ENCODE peak calls at places on chromosomes 4 and X, in six cellular contexts. B, N, R, J, D and S are unnamed samples.

GRCh38 chr4:162075691-162076090 is 88.1 kb downstream of the FSTL5 start:
- ATAC-seq in J (no peak), R (no peak), D (no peak), N (no peak), B (no peak), S (no peak)

GRCh38 chr4:24248674-24249644 is 335.4 kb downstream of the DHX15 start:
- ATAC-seq in B (no peak), D (no peak), J (no peak), R (no peak), N (no peak), S (peak)

GRCh38 chr4:107823870-107824366 is 814 bp upstream of the SGMS2 start:
- ATAC-seq in B (no peak), D (no peak), R (peak), N (no peak), J (peak), S (no peak)

GRCh38 chr4:23728393-23728792 is 161.5 kb downstream of the PPARGC1A start:
- ATAC-seq in R (no peak), J (no peak), D (no peak), B (no peak), N (peak), S (no peak)

GRCh38 chr4:80004319-80004718 is 68.7 kb downstream of the ANTXR2 start:
- ATAC-seq in R (no peak), N (no peak), D (no peak), J (no peak), B (no peak), S (no peak)

GRCh38 chrX:13235930-13236329 is 83.9 kb downstream of the ATXN3L start:
- ATAC-seq in R (no peak), D (no peak), J (no peak), B (peak), N (no peak), S (no peak)

GRCh38 chr4:144716778-144717177 is 70.8 kb downstream of the HHIP start:
- ATAC-seq in R (no peak), J (no peak), B (no peak), N (no peak), D (no peak), S (no peak)

GRCh38 chr4:1611501-1611870 is 72.6 kb downstream of the FAM53A start:
- ATAC-seq in J (no peak), R (no peak), D (no peak), N (no peak), B (no peak), S (no peak)

GRCh38 chr4:141006236-141006802 is 127.0 kb downstream of the RNF150 start:
- ATAC-seq in J (no peak), D (no peak), N (no peak), B (no peak), R (no peak), S (no peak)

DNA sequence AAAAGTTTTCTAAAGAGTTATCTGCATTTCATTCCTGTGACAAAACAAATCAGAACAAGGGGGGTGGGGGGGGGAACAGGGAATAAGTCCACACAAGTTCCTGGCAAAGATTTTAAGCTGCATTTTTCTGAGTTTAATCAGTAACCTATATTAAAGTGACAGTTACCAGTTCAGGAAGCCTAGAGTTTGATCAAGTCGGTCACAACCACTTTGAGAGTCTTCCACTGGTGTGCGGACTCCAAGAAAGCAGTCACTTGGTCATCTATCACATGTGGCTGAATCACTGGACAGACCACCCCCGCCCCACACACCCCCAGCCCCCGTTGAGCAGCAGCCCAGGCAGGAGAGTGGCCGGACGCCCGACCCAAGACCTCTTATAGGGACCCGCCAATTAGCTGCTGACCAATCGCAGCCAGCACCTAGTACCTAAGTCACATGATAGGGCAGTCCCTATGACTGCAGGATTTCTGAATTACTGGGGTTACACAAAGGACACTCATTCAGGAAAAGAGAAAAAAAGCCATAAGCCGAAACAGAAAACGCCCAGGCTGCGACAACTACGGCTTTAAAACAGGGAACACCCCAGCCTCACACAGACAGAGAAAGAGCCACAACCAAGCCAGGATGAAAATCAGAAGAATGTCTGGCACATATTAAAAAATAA is 569.4 kb upstream of the DIPK2B start:
- ATAC-seq in N (peak), B (peak), R (peak), D (peak), J (peak), S (peak)
- TF ChIP-seq POLR2A in N (no peak), B (no peak), R (no peak), D (peak), J (peak), S (peak)

GRCh38 chrX:67563469-67564448 is 19.9 kb downstream of the AR start:
- ATAC-seq in B (no peak), N (peak), R (peak), J (no peak), D (no peak), S (peak)

GRCh38 chrX:67568769-67569168 is 24.9 kb downstream of the AR start:
- ATAC-seq in B (no peak), N (no peak), R (peak), D (no peak), J (no peak), S (no peak)

DNA sequence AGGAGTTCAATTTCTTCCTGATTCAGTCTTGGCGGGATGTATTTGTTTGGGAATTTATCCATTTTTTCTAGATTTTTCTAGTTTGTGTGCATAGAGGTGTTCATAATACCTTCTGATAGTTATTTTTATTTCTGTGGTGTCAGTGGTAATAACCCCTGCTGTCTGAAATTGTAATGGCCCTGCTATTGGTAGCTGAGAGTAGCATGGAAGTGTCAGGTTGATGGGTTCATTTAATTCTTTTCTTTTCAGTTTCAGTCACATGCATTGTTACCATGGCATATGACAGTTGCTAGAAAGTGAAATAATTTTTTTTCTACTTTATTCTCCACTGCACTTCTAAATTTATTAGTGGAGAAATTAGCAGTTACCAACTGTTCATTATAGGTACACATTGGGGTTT is 20.7 kb downstream of the AR start:
- ATAC-seq in R (no peak), N (no peak), D (no peak), B (no peak), J (no peak), S (no peak)
- TF ChIP-seq EP300 in R (no peak), N (no peak), D (no peak), B (no peak), J (no peak), S (no peak)

GRCh38 chr4:2794707-2795557 is 2.0 kb downstream of the SH3BP2 start:
- ATAC-seq in N (peak), D (no peak), R (peak), B (peak), J (peak), S (no peak)

GRCh38 chr4:2792711-2793577 is at the start of gene SH3BP2:
- ATAC-seq in D (peak), B (peak), N (peak), J (peak), R (peak), S (peak)

GRCh38 chr4:2793578-2793919 is 664 bp downstream of the SH3BP2 start:
- ATAC-seq in R (peak), D (no peak), N (peak), J (peak), B (peak), S (no peak)

GRCh38 chr4:2795558-2796260 is 2.8 kb downstream of the SH3BP2 start:
- ATAC-seq in N (no peak), D (no peak), J (no peak), R (no peak), B (no peak), S (no peak)

GRCh38 chr4:2793920-2794706 is 1.2 kb downstream of the SH3BP2 start:
- ATAC-seq in N (peak), J (peak), B (peak), D (no peak), R (peak), S (peak)
- TF ChIP-seq POLR2A in N (no peak), J (no peak), B (no peak), D (no peak), R (no peak), S (no peak)

DNA sequence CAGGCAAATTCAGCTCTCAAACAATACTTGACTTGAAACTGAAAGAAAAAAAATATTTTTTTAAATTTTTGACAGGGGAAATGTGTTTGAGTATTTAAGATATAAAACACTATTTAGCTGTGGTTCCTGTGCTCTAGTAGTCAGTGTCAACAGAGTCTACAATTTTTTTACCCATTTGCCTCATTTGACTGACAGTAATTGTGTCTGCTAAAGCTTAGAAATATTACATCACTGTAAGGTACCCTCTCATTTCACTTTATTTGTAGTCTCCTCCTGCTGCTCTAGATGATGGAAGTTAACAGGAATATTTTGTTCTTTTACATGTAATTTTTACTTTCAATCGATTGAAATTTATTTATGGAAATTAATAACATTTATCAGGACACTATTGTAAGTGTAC is 1186.7 kb upstream of the ADGRL3 start:
- ATAC-seq in B (no peak), R (no peak), J (no peak), D (no peak), N (no peak), S (no peak)
- TF ChIP-seq EP300 in B (no peak), R (no peak), J (no peak), D (no peak), N (no peak), S (no peak)

DNA sequence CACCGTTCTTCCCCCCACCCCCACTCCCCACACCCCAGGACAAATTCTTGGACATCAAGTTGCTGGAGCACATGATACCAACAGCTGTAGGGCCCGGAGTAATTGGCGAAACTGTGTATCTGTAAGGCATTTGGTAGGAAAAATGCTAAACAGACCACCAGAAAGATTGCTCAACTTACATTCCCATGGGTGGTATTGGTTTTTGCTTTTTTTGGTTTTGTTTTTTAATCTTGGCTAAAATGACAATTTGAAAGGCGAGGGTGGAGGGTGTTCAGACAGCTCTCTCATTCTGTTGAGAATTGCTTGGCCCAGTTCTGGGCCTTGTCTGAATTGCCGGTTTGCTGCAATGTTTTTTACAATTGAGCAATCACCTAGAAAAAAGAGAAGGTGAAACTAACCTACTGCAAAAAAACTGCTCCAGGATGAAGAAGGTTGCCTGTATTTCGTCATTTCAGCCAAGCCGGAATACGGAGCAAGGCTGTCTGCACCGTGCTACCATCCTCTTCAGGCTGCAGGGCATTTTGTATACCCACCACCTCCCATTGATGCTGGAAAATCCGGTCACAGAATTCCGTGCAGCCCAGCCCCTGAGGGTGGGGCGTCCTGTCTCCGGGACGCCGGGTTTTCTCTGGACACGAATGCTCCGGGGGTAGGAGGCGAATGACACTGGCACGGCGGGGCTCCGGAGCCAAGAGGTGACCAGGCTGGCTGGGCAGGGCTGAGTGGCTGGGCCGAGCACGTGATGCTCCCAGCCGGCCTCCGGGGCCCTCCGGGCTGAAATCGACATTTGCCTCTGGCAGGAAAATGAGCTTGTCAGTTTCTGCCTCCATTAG is at the start of gene CLCN4:
- ATAC-seq in D (peak), R (peak), J (peak), N (peak), B (no peak), S (peak)
- TF ChIP-seq POLR2A in D (no peak), R (no peak), J (peak), N (no peak), B (no peak), S (no peak)

GRCh38 chrX:128862557-128862956 is 660.7 kb downstream of the SMARCA1 start:
- ATAC-seq in B (no peak), J (no peak), R (no peak), D (no peak), N (no peak), S (no peak)
- TF ChIP-seq EP300 in B (no peak), J (no peak), R (no peak), D (no peak), N (no peak), S (no peak)

DNA sequence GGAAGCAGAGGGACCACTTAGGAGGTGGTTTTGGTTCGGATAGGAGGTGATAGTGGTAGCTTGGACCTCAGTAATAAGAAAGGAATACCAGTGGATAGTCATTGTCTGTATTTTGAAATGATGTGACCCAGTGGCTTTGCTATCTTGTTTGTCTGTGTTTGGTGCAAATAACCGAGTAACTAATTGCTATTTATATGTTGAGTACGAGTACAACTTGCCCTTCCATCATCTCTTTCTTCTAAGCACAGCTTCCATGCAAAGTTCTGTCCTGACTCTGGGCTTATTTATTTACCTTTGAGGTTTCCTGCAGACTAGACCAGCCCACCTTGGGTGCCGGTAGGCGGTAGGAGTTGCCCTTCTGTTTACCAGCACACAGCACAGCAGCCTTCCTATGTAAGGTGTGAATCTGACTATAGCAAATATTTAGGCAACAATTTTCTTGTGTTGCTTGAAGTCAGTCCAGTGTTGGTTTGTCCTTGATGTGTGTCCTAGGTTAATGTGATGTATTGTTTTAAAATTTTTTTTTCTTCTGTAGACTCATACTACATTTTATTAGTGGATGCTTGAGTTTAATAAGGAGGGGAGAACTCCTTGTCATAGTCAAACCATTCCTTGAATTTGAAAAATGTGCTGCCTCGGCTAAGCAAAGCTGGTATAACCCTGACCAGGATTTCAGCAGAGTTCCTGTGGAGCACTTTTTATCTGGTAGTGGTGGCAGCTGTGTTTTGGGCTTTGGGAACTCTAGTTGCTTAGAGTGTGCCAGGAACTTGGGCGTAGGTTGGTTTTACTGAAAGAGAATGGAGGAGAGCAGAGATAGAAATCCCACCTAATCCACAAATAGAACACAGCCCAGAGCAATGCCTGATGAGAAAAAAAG is 21.9 kb downstream of the PTTG2 start:
- ATAC-seq in D (no peak), N (no peak), B (no peak), J (peak), R (no peak), S (no peak)
- TF ChIP-seq POLR2A in D (no peak), N (no peak), B (no peak), J (no peak), R (no peak), S (no peak)

GRCh38 chr4:67103001-67103737 is 442.1 kb downstream of the CENPC start:
- ATAC-seq in B (no peak), J (peak), R (no peak), D (peak), N (no peak), S (no peak)

GRCh38 chr4:67104145-67104544 is 441.2 kb downstream of the CENPC start:
- ATAC-seq in J (no peak), N (no peak), B (no peak), R (no peak), D (no peak), S (peak)

GRCh38 chr4:67106846-67107467 is 438.3 kb downstream of the CENPC start:
- ATAC-seq in R (no peak), D (no peak), J (peak), N (peak), B (no peak), S (no peak)

GRCh38 chr4:67101612-67102011 is 443.7 kb downstream of the CENPC start:
- ATAC-seq in B (no peak), J (no peak), N (no peak), D (no peak), R (no peak), S (no peak)
- TF ChIP-seq EP300 in B (no peak), J (no peak), N (no peak), D (no peak), R (no peak), S (no peak)